ENCODE peak calls at places on chromosome 1, in seven cellular contexts. Q is activated CD4-positive, alpha-beta T cell treated with anti-CD3 and anti-CD28 coated beads for 36 hours; C is left kidney; H is HuH-7; Z is ascending aorta; G is activated T-helper 1 cell treated with anti-CD3 and anti-CD28 coated beads, Interleukin-12 subunit alpha, Interleukin-12 subunit beta, Interleukin-2, Interleukin-4 antibody, amounts not matched to agents 30 ng/mL and 10 ng/mL and 1 ng/mL, durations not matched to agents 14 hours and 24 hours and 36 hours; T is amniotic stem cell. S is an unnamed sample.

GRCh38 chr1:83026745-83027144 is 972.2 kb downstream of the TTLL7 start:
- DNase-seq in T (no peak), H (no peak), Z (no peak), Q (no peak), C (no peak), G (no peak), S (no peak)

GRCh38 chr1:54571326-54571725 is 23.3 kb downstream of the ACOT11 start:
- DNase-seq in G (no peak), T (no peak), H (no peak), Z (no peak), C (no peak), Q (no peak), S (peak; percentile 70)

GRCh38 chr1:57839488-57839887 is 415.6 kb upstream of the DAB1 start:
- DNase-seq in C (peak; percentile 9), Q (no peak), H (no peak), G (no peak), T (no peak), Z (no peak), S (no peak)

GRCh38 chr1:78096976-78097375 is 51.2 kb downstream of the GIPC2 start:
- DNase-seq in C (no peak), T (no peak), Z (no peak), H (no peak), G (no peak), Q (no peak), S (no peak)

GRCh38 chr1:168136709-168137514 is at the start of gene GPR161:
- DNase-seq in Q (peak; percentile 40), C (peak; percentile 89), Z (peak; percentile 75), H (peak; percentile 52), T (no peak), G (no peak), S (peak; percentile 72)

GRCh38 chr1:153775432-153776311 is 465 bp downstream of the SLC27A3 start:
- DNase-seq in C (peak; percentile 95), Z (peak; percentile 88), H (peak; percentile 84), G (peak; percentile 56), T (peak; percentile 19), Q (peak; percentile 76), S (peak; percentile 95)

GRCh38 chr1:61687901-61688300 is 37.0 kb downstream of the TM2D1 start:
- DNase-seq in H (no peak), Z (no peak), C (no peak), Q (no peak), T (no peak), G (no peak), S (no peak)

GRCh38 chr1:6103111-6103853 is 57.6 kb downstream of the KCNAB2 start:
- DNase-seq in Q (peak; percentile 7), Z (no peak), G (no peak), H (no peak), T (no peak), C (no peak), S (no peak)

GRCh38 chr1:246333855-246334254 is 173.2 kb downstream of the SMYD3 start:
- DNase-seq in T (no peak), H (no peak), Q (no peak), Z (no peak), C (no peak), G (no peak), S (no peak)

GRCh38 chr1:239735081-239735480 is 348.7 kb downstream of the CHRM3 start:
- DNase-seq in Q (no peak), G (no peak), Z (no peak), H (no peak), C (peak; percentile 18), T (no peak), S (no peak)

S was measured in NCI-H69.